ENCODE peak calls at places on chromosomes 6 and 20, in eight cellular contexts. J, A, W, L, B, V, P and N are unnamed samples. For H3K27me3, the result is how much of the 10 kb centered on the place peaks cover.

GRCh38 chr6:133630651-133631050 is 258.3 kb upstream of the TCF21 start:
- DNase-seq in J (no peak), B (no peak), P (no peak), A (no peak), L (no peak), V (no peak), W (no peak), N (no peak)

GRCh38 chr20:38920851-38921250 is 5.4 kb upstream of the FAM83D start:
- DNase-seq in P (no peak), B (no peak), J (no peak), W (no peak), A (no peak), L (no peak), V (no peak), N (no peak)

GRCh38 chr20:44019638-44020335 is 105.1 kb downstream of the TOX2 start:
- DNase-seq in B (no peak), A (no peak), P (no peak), J (peak), V (no peak), L (peak), W (no peak), N (no peak)

GRCh38 chr6:13392462-13392861 is 64.1 kb upstream of the TBC1D7 start:
- DNase-seq in B (no peak), P (no peak), W (no peak), A (no peak), L (no peak), J (no peak), V (no peak), N (no peak)

GRCh38 chr6:70725817-70726413 is 58.2 kb downstream of the SMAP1 start:
- DNase-seq in W (no peak), A (no peak), L (no peak), P (no peak), V (no peak), B (no peak), J (peak), N (no peak)

GRCh38 chr6:149170564-149171452 is 146.7 kb upstream of the TAB2 start:
- DNase-seq in L (no peak), P (no peak), J (peak), V (no peak), A (peak), W (no peak), B (no peak), N (no peak)

GRCh38 chr20:5234978-5235377 is 81.8 kb downstream of the PROKR2 start:
- DNase-seq in B (no peak), J (no peak), W (no peak), A (no peak), V (no peak), L (no peak), P (no peak), N (no peak)

GRCh38 chr6:134421496-134421895 is 103.6 kb upstream of the SGK1 start:
- DNase-seq in A (no peak), B (no peak), V (no peak), L (no peak), W (no peak), J (peak), P (no peak), N (no peak)

GRCh38 chr6:34044945-34045595 is 100.8 kb downstream of the GRM4 start:
- DNase-seq in P (no peak), B (no peak), W (no peak), J (no peak), V (no peak), L (no peak), A (no peak), N (no peak)

GRCh38 chr6:87753131-87753685 is 51.2 kb upstream of the AKIRIN2 start:
- DNase-seq in W (no peak), A (no peak), B (no peak), P (no peak), L (no peak), V (no peak), J (no peak), N (no peak)

GRCh38 chr6:122697458-122697857 is 82.1 kb upstream of the FABP7 start:
- DNase-seq in B (no peak), V (no peak), W (no peak), A (no peak), P (no peak), J (no peak), L (no peak), N (no peak)

GRCh38 chr6:111540971-111541719 is 58.1 kb upstream of the REV3L start:
- DNase-seq in A (no peak), J (peak), W (no peak), B (no peak), L (no peak), P (no peak), V (no peak), N (no peak)

GRCh38 chr6:107360476-107360875 is 98.9 kb downstream of the PDSS2 start:
- DNase-seq in L (no peak), P (no peak), W (no peak), V (no peak), J (peak), B (no peak), A (no peak), N (no peak)

GRCh38 chr6:83311231-83311630 is 118.1 kb downstream of the RWDD2A start:
- DNase-seq in V (no peak), L (no peak), A (no peak), J (peak), P (no peak), W (no peak), B (no peak), N (no peak)

GRCh38 chr6:140082867-140083297 is 708.4 kb upstream of the CITED2 start:
- DNase-seq in A (no peak), W (no peak), B (no peak), L (no peak), V (no peak), J (peak), P (no peak), N (no peak)

GRCh38 chr6:13454286-13455221 is 32.8 kb downstream of the GFOD1 start:
- DNase-seq in V (peak), A (peak), B (no peak), J (peak), W (peak), P (peak), L (peak), N (peak)

GRCh38 chr6:14286144-14286543 is 168.6 kb downstream of the CD83 start:
- DNase-seq in J (peak), W (no peak), L (no peak), P (no peak), A (no peak), B (no peak), V (no peak), N (no peak)

GRCh38 chr20:63574156-63574828 is at the start of gene HELZ2:
- DNase-seq in W (peak), L (peak), P (peak), V (peak), J (peak), B (peak), A (peak), N (peak)
- H3K27me3 ChIP-seq in W (half or more), L (under half), P (under half), V (under half), J (under half), B (under half), A (under half), N (under half)

DNA sequence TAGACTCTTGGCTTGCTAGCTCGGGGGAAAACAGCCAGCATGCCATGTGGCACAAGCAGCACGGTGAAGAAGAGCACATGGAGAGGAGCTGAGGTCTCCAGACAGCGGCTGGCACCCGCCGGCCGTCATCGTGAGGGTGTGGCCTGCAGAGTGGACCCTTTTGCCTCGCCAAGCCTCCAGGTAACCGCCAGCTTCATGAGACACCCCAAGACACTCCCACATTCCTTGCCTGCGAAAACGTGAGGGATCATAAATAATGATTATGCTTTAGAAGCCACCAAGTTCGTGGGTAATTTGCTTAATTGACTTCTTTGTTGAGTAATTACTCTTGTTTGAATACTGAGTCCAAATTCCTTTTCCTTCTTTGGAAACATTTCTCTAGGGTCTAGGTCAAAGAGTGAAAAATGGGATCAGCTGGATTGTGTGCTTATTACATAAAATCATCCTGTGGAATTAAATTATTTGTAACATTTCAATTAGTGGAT is 23.2 kb downstream of the FAM50B start:
- DNase-seq in P (no peak), W (no peak), B (no peak), L (no peak), V (no peak), J (no peak), A (no peak), N (no peak)
- H3K27me3 ChIP-seq in P (under half), W (under half), B (under half), L (under half), V (under half), J (under half), A (under half), N (under half)

DNA sequence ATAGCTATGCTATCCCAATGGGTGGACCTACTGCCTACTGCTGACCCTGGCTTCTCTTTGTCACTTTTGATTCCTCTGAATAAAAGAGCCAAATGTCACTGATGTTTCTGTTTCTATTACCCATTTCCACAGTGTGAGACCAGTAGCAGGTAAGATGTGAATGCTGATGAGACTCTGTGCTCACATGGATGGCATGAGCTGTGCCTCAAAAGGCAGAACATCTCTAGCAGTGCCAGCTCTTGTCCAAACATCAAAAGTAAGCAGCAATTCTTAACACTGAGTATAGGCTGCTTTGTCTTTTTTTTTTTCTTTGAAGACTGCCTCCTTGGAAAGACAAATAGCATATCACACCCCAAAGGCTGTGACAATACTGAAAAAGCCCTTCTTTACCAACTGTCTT is 459.2 kb upstream of the RUNX2 start:
- DNase-seq in L (no peak), V (no peak), B (no peak), A (no peak), J (no peak), W (no peak), P (no peak), N (no peak)
- H3K27me3 ChIP-seq in L (under half), V (under half), B (under half), A (under half), J (under half), W (under half), P (under half), N (under half)

GRCh38 chr20:50208085-50208491 is 17.5 kb downstream of the CEBPB start:
- DNase-seq in L (no peak), A (no peak), V (no peak), J (no peak), P (no peak), B (no peak), W (no peak), N (no peak)
- H3K27me3 ChIP-seq in L (under half), A (under half), V (under half), J (under half), P (under half), B (under half), W (under half), N (under half)

GRCh38 chr6:39520411-39520810 is 197.9 kb upstream of the KCNK16 start:
- DNase-seq in L (no peak), A (no peak), P (no peak), V (no peak), W (peak), B (no peak), J (no peak), N (no peak)
- H3K27me3 ChIP-seq in L (under half), A (under half), P (under half), V (under half), W (under half), B (under half), J (under half), N (under half)

GRCh38 chr20:53179749-53180148 is 207.6 kb downstream of the TSHZ2 start:
- DNase-seq in J (no peak), P (no peak), B (no peak), W (no peak), A (no peak), V (no peak), L (no peak), N (no peak)
- H3K27me3 ChIP-seq in J (under half), P (under half), B (under half), W (under half), A (under half), V (under half), L (under half), N (under half)

GRCh38 chr20:20815711-20816455 is 103.4 kb upstream of the RALGAPA2 start:
- DNase-seq in V (no peak), W (no peak), J (no peak), P (no peak), B (no peak), A (no peak), L (no peak), N (no peak)
- H3K27me3 ChIP-seq in V (under half), W (under half), J (under half), P (under half), B (under half), A (under half), L (under half), N (under half)

GRCh38 chr6:2748183-2748582 is 2.5 kb downstream of the MYLK4 start:
- DNase-seq in J (no peak), L (no peak), V (no peak), A (no peak), P (no peak), B (peak), W (no peak), N (no peak)
- H3K27me3 ChIP-seq in J (under half), L (under half), V (under half), A (under half), P (under half), B (under half), W (under half), N (under half)

DNA sequence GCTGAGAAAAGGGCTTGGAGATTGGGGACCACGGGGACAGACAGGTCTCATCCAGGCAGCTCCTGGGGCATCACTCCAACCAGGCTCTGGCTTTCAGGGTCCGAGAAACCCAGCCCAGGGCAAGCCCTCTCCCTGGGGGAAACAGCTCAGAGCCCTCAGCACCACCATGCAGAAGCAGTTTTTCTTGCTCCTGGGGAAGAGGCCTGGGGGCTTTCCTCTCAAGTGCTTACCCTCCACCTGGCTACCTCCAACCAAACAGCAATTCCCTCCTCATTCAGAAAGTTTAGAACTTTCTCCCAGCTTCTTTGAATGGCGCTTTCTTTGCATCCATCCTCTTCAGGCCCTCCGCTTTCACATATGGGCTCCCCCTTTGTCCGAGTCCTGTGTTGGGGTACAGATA is 110.4 kb upstream of the PHACTR3 start:
- DNase-seq in A (no peak), J (no peak), B (no peak), P (no peak), L (no peak), W (no peak), V (no peak), N (no peak)
- H3K27me3 ChIP-seq in A (half or more), J (under half), B (under half), P (under half), L (under half), W (under half), V (under half), N (under half)